ENCODE peak calls at places on chromosomes 6 and 20, in four cellular contexts. H, O, N and A are unnamed samples.

GRCh38 chr20:16740365-16741072 is 7.6 kb upstream of the OTOR start:
- DNase-seq in H (no peak), O (no peak), N (no peak), A (no peak)

GRCh38 chr6:56909115-56909907 is 45.6 kb upstream of the BEND6 start:
- DNase-seq in H (no peak), O (no peak), N (no peak), A (peak; percentile 54)

GRCh38 chr6:21064716-21065340 is 528.7 kb upstream of the SOX4 start:
- DNase-seq in H (no peak), O (no peak), N (no peak), A (no peak)

GRCh38 chr6:109696355-109696754 is 5.3 kb downstream of the FIG4 start:
- DNase-seq in H (no peak), O (no peak), N (no peak), A (no peak)

GRCh38 chr6:68638225-68638900 is 3.3 kb downstream of the ADGRB3 start:
- DNase-seq in H (peak; percentile 9), O (peak; percentile 9), N (no peak), A (peak; percentile 47)

GRCh38 chr6:30513451-30513850 is 24.1 kb downstream of the HLA-E start:
- DNase-seq in H (no peak), O (no peak), N (no peak), A (no peak)

GRCh38 chr20:63977392-63978276 is 1.8 kb downstream of the SAMD10 start:
- DNase-seq in H (peak; percentile 87), O (no peak), N (no peak), A (peak; percentile 88)

GRCh38 chr6:44512868-44513641 is 125.5 kb downstream of the CDC5L start:
- DNase-seq in H (no peak), O (no peak), N (no peak), A (no peak)

DNA sequence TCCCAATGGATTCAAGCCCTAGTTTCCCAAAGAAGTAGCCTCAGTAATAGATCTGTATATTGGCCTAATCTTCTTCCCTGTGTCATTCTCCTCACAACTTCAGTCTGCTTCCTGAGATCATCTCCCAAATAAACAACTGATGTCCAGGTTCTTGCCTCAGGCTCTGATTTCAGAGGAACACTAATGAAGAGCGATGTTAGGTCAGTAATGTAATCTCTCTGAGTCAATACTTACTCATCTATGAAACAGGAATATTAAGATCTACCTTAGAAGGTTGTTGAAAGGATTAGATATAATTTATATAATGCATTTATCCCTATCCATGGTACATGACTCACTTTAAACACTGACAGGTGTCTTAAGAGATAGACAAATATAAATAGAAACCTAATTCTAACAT is 246.0 kb upstream of the FLRT3 start:
- DNase-seq in H (no peak), O (peak; percentile 13), N (no peak), A (peak; percentile 4)
- TF ChIP-seq BHLHE40 in H (no peak), O (no peak), N (no peak), A (no peak)

GRCh38 chr6:220312-220711 is 72.0 kb upstream of the DUSP22 start:
- DNase-seq in H (peak; percentile 88), O (no peak), N (no peak), A (no peak)

GRCh38 chr6:220736-221475 is 71.4 kb upstream of the DUSP22 start:
- DNase-seq in H (peak; percentile 27), O (no peak), N (no peak), A (peak; percentile 72)

GRCh38 chr6:223136-223535 is 69.2 kb upstream of the DUSP22 start:
- DNase-seq in H (no peak), O (no peak), N (no peak), A (no peak)

GRCh38 chr6:222468-222867 is 69.8 kb upstream of the DUSP22 start:
- DNase-seq in H (no peak), O (no peak), N (no peak), A (no peak)

GRCh38 chr6:221531-222349 is 70.5 kb upstream of the DUSP22 start:
- DNase-seq in H (peak; percentile 35), O (no peak), N (no peak), A (peak; percentile 58)
- TF ChIP-seq BHLHE40 in H (no peak), O (no peak), N (no peak), A (peak; percentile 56)

DNA sequence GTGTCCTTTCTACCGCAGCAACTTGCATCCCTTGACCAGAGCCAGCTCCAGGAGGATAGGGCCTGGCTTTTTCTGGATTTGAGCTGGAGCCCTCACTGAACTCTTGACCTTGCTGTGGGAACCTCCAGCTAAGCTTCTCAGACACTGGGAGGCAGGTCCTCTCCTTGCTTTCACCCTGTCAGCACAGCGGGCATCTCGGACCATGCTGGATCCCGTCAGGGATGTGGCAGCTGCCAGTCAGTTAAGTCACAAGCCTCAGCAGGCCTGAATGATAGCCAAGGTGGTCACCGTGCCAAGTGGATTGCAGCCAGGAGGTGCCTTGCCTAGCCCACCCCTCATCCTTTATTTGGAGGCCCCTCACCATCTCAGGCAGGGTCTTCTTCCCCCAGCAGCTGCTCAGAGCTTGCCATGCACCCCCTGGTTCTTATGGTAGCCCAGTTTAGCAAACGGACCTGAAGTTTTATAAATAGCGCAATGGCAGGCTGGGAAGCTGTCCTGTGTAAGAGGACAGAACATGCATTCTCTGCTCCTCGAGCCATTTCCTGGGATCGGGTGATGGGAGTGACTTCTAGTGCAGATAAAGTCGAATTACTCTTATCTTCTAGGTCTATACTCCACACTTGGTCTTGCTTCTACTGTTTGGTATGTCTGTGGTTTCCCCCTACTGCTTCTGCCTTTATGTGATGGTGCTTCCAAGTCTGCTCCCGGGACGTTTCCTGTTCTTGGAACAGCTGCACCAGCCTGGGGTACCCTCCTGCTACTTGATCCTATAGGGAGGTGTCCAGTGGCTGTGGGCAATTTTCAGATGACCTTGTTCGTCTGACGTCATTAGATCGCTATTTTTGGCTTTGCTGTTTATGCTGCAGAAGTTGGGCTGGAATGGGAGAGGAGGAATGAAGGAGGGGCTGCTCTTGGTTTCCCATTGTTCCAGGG is 7.1 kb upstream of the MYLK2 start:
- DNase-seq in H (no peak), O (no peak), N (no peak), A (peak; percentile 96)
- TF ChIP-seq BHLHE40 in H (no peak), O (no peak), N (no peak), A (no peak)

GRCh38 chr6:119351005-119351394 is 1.4 kb upstream of the MAN1A1 start:
- DNase-seq in H (no peak), O (no peak), N (no peak), A (peak; percentile 63)
- TF ChIP-seq BHLHE40 in H (no peak), O (no peak), N (no peak), A (no peak)

GRCh38 chr20:31818376-31818908 is 714 bp upstream of the MYLK2 start:
- DNase-seq in H (no peak), O (no peak), N (no peak), A (no peak)
- TF ChIP-seq BHLHE40 in H (no peak), O (no peak), N (no peak), A (no peak)

GRCh38 chr6:16746812-16747211 is 14.4 kb downstream of the ATXN1 start:
- DNase-seq in H (no peak), O (no peak), N (no peak), A (no peak)

GRCh38 chr6:16750566-16750965 is 10.7 kb downstream of the ATXN1 start:
- DNase-seq in H (no peak), O (no peak), N (no peak), A (no peak)

GRCh38 chr6:16748028-16748319 is 13.3 kb downstream of the ATXN1 start:
- DNase-seq in H (no peak), O (no peak), N (no peak), A (no peak)

GRCh38 chr6:16749516-16750485 is 11.5 kb downstream of the ATXN1 start:
- DNase-seq in H (no peak), O (no peak), N (no peak), A (peak; percentile 63)

DNA sequence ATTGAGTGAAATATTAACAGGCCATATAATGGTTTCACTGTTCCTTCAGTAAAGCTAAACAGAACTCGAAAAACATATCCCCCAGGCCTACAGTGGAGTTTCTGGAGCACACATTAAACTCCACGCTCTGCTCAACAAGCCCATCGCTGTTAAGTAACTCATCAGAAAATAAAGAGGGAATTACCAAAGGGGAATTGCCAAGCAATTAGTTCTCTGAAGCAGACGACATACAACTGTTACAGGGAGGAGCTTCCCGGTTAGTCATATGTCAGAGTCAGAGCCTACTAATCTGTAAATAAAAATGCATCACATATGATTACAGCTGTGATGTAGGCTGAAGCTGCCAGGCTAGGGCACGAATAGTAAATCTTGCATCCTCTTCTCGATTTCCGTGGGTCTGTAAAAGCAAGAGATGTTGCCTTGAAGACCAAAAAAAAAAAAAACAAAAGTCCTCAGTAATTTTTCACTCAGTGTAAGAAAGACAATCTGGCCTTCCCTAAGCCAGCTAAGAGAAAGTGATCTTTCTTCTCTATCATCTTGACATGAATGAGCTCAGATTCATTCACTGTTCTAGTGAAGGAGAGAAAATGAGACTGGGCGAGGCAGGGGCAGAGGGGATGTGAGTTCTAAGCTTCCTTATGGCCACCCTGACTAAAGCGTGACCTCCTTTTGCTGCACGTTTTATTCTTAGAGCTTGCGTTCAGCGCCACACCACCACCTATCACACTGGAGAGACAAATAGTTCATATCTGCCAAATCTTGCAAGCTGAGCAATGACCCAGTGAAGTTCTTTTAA is 13.8 kb downstream of the ATXN1 start:
- DNase-seq in H (peak; percentile 78), O (no peak), N (no peak), A (peak; percentile 85)
- TF ChIP-seq BHLHE40 in H (no peak), O (no peak), N (no peak), A (no peak)

GRCh38 chr6:82248233-82248735 is 740 bp upstream of the IBTK start:
- DNase-seq in H (peak; percentile 90), O (peak; percentile 61), N (peak; percentile 10), A (peak; percentile 65)

GRCh38 chr6:82247634-82248232 is at the start of gene IBTK:
- DNase-seq in H (peak; percentile 94), O (peak; percentile 85), N (peak; percentile 90), A (peak; percentile 88)

GRCh38 chr6:82246802-82247633 is 526 bp downstream of the IBTK start:
- DNase-seq in H (peak; percentile 83), O (peak; percentile 40), N (peak; percentile 64), A (peak; percentile 30)

GRCh38 chr6:82249381-82250253 is 2.1 kb upstream of the IBTK start:
- DNase-seq in H (no peak), O (no peak), N (no peak), A (no peak)

GRCh38 chr6:82251942-82252341 is 4.4 kb upstream of the IBTK start:
- DNase-seq in H (peak; percentile 22), O (peak; percentile 32), N (peak; percentile 14), A (peak; percentile 54)
- TF ChIP-seq BHLHE40 in H (no peak), O (no peak), N (no peak), A (no peak)

GRCh38 chr6:40371621-40372020 is 215.5 kb downstream of the LRFN2 start:
- DNase-seq in H (no peak), O (no peak), N (no peak), A (no peak)

GRCh38 chr6:40369891-40370290 is 217.3 kb downstream of the LRFN2 start:
- DNase-seq in H (no peak), O (no peak), N (no peak), A (no peak)

GRCh38 chr6:40376113-40376650 is 211.0 kb downstream of the LRFN2 start:
- DNase-seq in H (no peak), O (no peak), N (no peak), A (no peak)

GRCh38 chr6:40371095-40371494 is 216.1 kb downstream of the LRFN2 start:
- DNase-seq in H (no peak), O (no peak), N (no peak), A (no peak)

DNA sequence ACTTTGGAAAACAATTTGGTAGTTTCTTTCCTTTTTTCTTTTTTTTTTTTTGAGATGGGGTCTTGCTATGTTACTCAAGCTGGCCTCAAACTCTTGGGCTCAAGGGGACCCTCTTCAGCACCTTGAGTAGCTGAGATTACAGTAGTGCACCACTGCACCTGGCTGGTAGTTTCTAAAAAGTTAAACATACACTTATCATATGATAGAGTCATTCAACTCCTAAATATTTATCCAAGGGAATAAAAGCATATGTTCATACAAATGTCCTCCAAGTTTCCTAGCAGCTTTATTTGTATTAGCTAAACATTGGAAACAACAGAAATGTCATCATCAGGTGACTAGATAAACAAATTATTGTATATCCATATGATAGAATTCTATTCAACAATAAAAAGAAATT is 213.9 kb downstream of the LRFN2 start:
- DNase-seq in H (no peak), O (no peak), N (no peak), A (no peak)
- TF ChIP-seq BHLHE40 in H (no peak), O (no peak), N (no peak), A (no peak)